ENCODE peak calls at places on chromosome X, in five cellular contexts. N, A, C, S and W are unnamed samples.

GRCh38 chrX:149877636-149878035 is 3.3 kb upstream of the MAGEA8 start:
- DNase-seq in S (no peak), A (no peak), C (no peak), N (no peak), W (peak)

GRCh38 chrX:75061701-75062100 is 94.4 kb downstream of the ABCB7 start:
- DNase-seq in N (no peak), S (no peak), C (no peak), A (no peak), W (peak)

GRCh38 chrX:1453390-1453783 is 678 bp upstream of the ASMTL start:
- DNase-seq in N (no peak), A (no peak), S (no peak), C (no peak), W (no peak)

GRCh38 chrX:40996886-40997530 is 88.2 kb upstream of the USP9X start:
- DNase-seq in N (no peak), A (peak), S (no peak), C (peak), W (peak)

GRCh38 chrX:44946771-44947170 is 73.8 kb downstream of the KDM6A start:
- DNase-seq in S (no peak), C (no peak), N (no peak), A (no peak), W (peak)

GRCh38 chrX:103404225-103405008 is 28.1 kb downstream of the BEX3 start:
- DNase-seq in A (peak), N (peak), C (peak), S (peak), W (peak)

GRCh38 chrX:107825698-107826285 is at the start of gene MID2:
- DNase-seq in C (peak), N (peak), A (peak), S (peak), W (peak)

GRCh38 chrX:40818236-40818635 is 82.9 kb upstream of the MED14 start:
- DNase-seq in N (no peak), C (no peak), S (no peak), A (no peak), W (no peak)

GRCh38 chrX:134396174-134396573 is 63.8 kb upstream of the HPRT1 start:
- DNase-seq in A (no peak), S (no peak), N (no peak), C (peak), W (peak)

GRCh38 chrX:134623293-134624045 is 34.8 kb downstream of the PLAC1 start:
- DNase-seq in A (no peak), C (no peak), S (no peak), N (no peak), W (no peak)

GRCh38 chrX:2874222-2875135 is 45.7 kb downstream of the GYG2 start:
- DNase-seq in S (no peak), N (no peak), A (no peak), C (no peak), W (no peak)

GRCh38 chrX:19879181-19879580 is 8.2 kb downstream of the SH3KBP1 start:
- DNase-seq in S (no peak), C (no peak), A (no peak), N (no peak), W (no peak)

GRCh38 chrX:150372756-150373155 is 9.6 kb downstream of the MAMLD1 start:
- DNase-seq in C (no peak), S (no peak), A (no peak), N (no peak), W (no peak)

GRCh38 chrX:1584237-1585011 is 7.0 kb upstream of the AKAP17A start:
- DNase-seq in N (no peak), A (no peak), S (no peak), C (no peak), W (no peak)

GRCh38 chrX:2501246-2502102 is 698 bp upstream of the DHRSX start:
- DNase-seq in A (no peak), C (no peak), S (no peak), N (no peak), W (no peak)

GRCh38 chrX:40061871-40062524 is 35.8 kb downstream of the BCOR start:
- DNase-seq in C (no peak), S (no peak), A (no peak), N (no peak), W (no peak)

GRCh38 chrX:41275661-41276609 is 58.0 kb upstream of the DDX3X start:
- DNase-seq in N (peak), C (peak), S (peak), A (peak), W (peak)

GRCh38 chrX:40496728-40497127 is 84.0 kb upstream of the ATP6AP2 start:
- DNase-seq in C (peak), A (no peak), N (no peak), S (no peak), W (peak)

GRCh38 chrX:4379071-4379470 is 665.6 kb upstream of the PRKX start:
- DNase-seq in C (no peak), A (no peak), N (no peak), S (no peak), W (no peak)

GRCh38 chrX:34658316-34658715 is 1.2 kb upstream of the TMEM47 start:
- DNase-seq in N (no peak), S (no peak), C (no peak), A (no peak), W (peak)

GRCh38 chrX:11446331-11446730 is 153.1 kb downstream of the AMELX start:
- DNase-seq in S (no peak), N (no peak), A (no peak), C (no peak), W (peak)

GRCh38 chrX:2898861-2899512 is 30.2 kb downstream of the ARSD start:
- DNase-seq in N (no peak), C (no peak), S (peak), A (no peak), W (no peak)

GRCh38 chrX:103200951-103201529 is 13.9 kb upstream of the BEX4 start:
- DNase-seq in C (no peak), N (no peak), A (no peak), S (no peak), W (no peak)

GRCh38 chrX:16640823-16641222 is 9.1 kb upstream of the S100G start:
- DNase-seq in S (no peak), C (no peak), N (no peak), A (no peak), W (no peak)

GRCh38 chrX:17861496-17862011 is 456 bp upstream of the RAI2 start:
- DNase-seq in A (no peak), S (no peak), C (no peak), N (no peak), W (no peak)
- H3K4me3 ChIP-seq in A (no peak), S (no peak), C (no peak), N (peak), W (no peak)

DNA sequence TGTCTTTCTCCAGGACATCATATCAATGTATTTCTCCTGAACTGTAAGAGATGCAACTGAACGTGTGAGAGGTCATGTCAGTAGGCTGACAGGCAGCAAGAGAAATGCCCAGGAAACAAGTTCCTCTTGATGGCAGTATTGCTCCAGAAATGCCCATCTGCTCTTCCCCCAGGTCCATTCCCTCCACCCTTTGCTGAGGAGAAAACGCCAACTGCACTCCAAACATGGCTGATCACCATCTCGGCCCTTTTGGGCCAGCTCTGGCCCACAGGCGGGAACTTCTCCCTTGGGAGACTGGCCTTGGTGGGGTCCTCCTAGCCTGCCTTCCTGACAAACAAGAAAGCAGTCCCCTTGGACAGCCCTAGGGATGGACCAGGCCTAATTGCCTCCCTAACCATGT is 276.5 kb upstream of the AGTR2 start:
- DNase-seq in A (no peak), S (peak), N (no peak), C (peak), W (peak)
- TF ChIP-seq CTCF in A (no peak), S (no peak), N (no peak), C (peak), W (peak)

DNA sequence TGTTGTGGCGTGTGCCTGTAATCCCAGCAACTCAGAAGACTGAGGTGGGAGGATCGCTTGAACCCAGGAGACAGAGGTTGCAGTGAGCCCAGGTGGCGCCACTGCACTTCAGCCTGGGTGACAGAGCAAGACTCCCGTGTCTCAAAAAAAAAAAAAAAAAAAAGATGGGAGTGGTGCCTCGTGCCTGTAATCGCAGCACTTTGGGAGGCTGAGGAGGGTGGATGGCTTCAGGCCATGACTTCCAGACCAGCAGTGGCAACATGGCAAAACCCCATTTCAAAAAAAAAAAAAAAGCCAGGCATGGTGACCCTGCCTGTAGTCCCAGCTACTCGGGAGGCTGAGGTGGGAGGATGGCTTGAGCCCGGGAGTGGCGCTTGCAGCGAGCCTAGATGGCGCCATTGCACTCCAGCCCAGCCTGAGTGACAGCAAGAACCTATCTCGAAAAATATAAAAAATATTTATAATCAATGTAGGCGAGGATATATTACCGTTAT is 27.0 kb downstream of the EIF2S3 start:
- DNase-seq in S (peak), C (peak), A (peak), N (peak), W (peak)
- H3K4me3 ChIP-seq in S (no peak), C (no peak), A (no peak), N (no peak), W (no peak)

GRCh38 chrX:57286507-57287251 is at the start of gene FAAH2:
- DNase-seq in A (peak), C (no peak), S (peak), N (peak), W (no peak)
- TF ChIP-seq CTCF in A (no peak), C (no peak), S (no peak), N (no peak), W (no peak)